ENCODE peak calls at places on chromosomes 5 and 9, in nine cellular contexts. One of them, this sample, is unnamed.

GRCh38 chr9:120375316-120375715 is 204.7 kb downstream of the CDK5RAP2 start:
- DNase-seq in suprapubic skin: peak
- DNase-seq in activated CD4-positive, alpha-beta T cell treated with anti-CD3 and anti-CD28 coated beads, Interleukin-2, amount 10 ng/mL, durations not matched to agents 7 days and 5 days: no peak
- DNase-seq in IMR-90: no peak
- DNase-seq in GM23248: no peak
- DNase-seq in neural progenitor cell: no peak
- DNase-seq in CD8-positive, alpha-beta memory T cell: no peak
- DNase-seq in T-helper 2 cell: no peak
- DNase-seq in RWPE1: no peak
- DNase-seq in this sample: no peak

GRCh38 chr9:101711330-101711941 is 27.0 kb downstream of the GRIN3A start:
- DNase-seq in suprapubic skin: no peak
- DNase-seq in activated CD4-positive, alpha-beta T cell treated with anti-CD3 and anti-CD28 coated beads, Interleukin-2, amount 10 ng/mL, durations not matched to agents 7 days and 5 days: peak
- DNase-seq in IMR-90: no peak
- DNase-seq in GM23248: peak
- DNase-seq in neural progenitor cell: peak
- DNase-seq in CD8-positive, alpha-beta memory T cell: peak
- DNase-seq in T-helper 2 cell: no peak
- DNase-seq in RWPE1: peak
- DNase-seq in this sample: peak

GRCh38 chr5:69360442-69360841 is 8.9 kb downstream of the AK6 start:
- DNase-seq in suprapubic skin: no peak
- DNase-seq in activated CD4-positive, alpha-beta T cell treated with anti-CD3 and anti-CD28 coated beads, Interleukin-2, amount 10 ng/mL, durations not matched to agents 7 days and 5 days: no peak
- DNase-seq in IMR-90: no peak
- DNase-seq in GM23248: no peak
- DNase-seq in neural progenitor cell: no peak
- DNase-seq in CD8-positive, alpha-beta memory T cell: no peak
- DNase-seq in T-helper 2 cell: no peak
- DNase-seq in RWPE1: no peak
- DNase-seq in this sample: no peak

GRCh38 chr5:127298623-127299022 is 8.0 kb downstream of the MEGF10 start:
- DNase-seq in suprapubic skin: no peak
- DNase-seq in activated CD4-positive, alpha-beta T cell treated with anti-CD3 and anti-CD28 coated beads, Interleukin-2, amount 10 ng/mL, durations not matched to agents 7 days and 5 days: no peak
- DNase-seq in IMR-90: no peak
- DNase-seq in GM23248: no peak
- DNase-seq in neural progenitor cell: peak
- DNase-seq in CD8-positive, alpha-beta memory T cell: no peak
- DNase-seq in T-helper 2 cell: no peak
- DNase-seq in RWPE1: no peak
- DNase-seq in this sample: no peak

GRCh38 chr5:119269061-119269579 is 86.7 kb upstream of the TNFAIP8 start:
- DNase-seq in suprapubic skin: no peak
- DNase-seq in activated CD4-positive, alpha-beta T cell treated with anti-CD3 and anti-CD28 coated beads, Interleukin-2, amount 10 ng/mL, durations not matched to agents 7 days and 5 days: peak
- DNase-seq in IMR-90: peak
- DNase-seq in GM23248: peak
- DNase-seq in neural progenitor cell: peak
- DNase-seq in CD8-positive, alpha-beta memory T cell: peak
- DNase-seq in T-helper 2 cell: no peak
- DNase-seq in RWPE1: peak
- DNase-seq in this sample: no peak

GRCh38 chr9:37242089-37242488 is 121.7 kb downstream of the ZCCHC7 start:
- DNase-seq in suprapubic skin: no peak
- DNase-seq in activated CD4-positive, alpha-beta T cell treated with anti-CD3 and anti-CD28 coated beads, Interleukin-2, amount 10 ng/mL, durations not matched to agents 7 days and 5 days: no peak
- DNase-seq in IMR-90: no peak
- DNase-seq in GM23248: no peak
- DNase-seq in neural progenitor cell: no peak
- DNase-seq in CD8-positive, alpha-beta memory T cell: no peak
- DNase-seq in T-helper 2 cell: no peak
- DNase-seq in RWPE1: no peak
- DNase-seq in this sample: no peak

GRCh38 chr5:179416906-179417470 is 71.7 kb upstream of the ADAMTS2 start:
- DNase-seq in suprapubic skin: peak
- DNase-seq in activated CD4-positive, alpha-beta T cell treated with anti-CD3 and anti-CD28 coated beads, Interleukin-2, amount 10 ng/mL, durations not matched to agents 7 days and 5 days: no peak
- DNase-seq in IMR-90: no peak
- DNase-seq in GM23248: no peak
- DNase-seq in neural progenitor cell: no peak
- DNase-seq in CD8-positive, alpha-beta memory T cell: no peak
- DNase-seq in T-helper 2 cell: no peak
- DNase-seq in RWPE1: no peak
- DNase-seq in this sample: no peak

GRCh38 chr9:94874316-94874715 is 147.8 kb downstream of the AOPEP start:
- DNase-seq in suprapubic skin: no peak
- DNase-seq in activated CD4-positive, alpha-beta T cell treated with anti-CD3 and anti-CD28 coated beads, Interleukin-2, amount 10 ng/mL, durations not matched to agents 7 days and 5 days: no peak
- DNase-seq in IMR-90: peak
- DNase-seq in GM23248: peak
- DNase-seq in neural progenitor cell: no peak
- DNase-seq in CD8-positive, alpha-beta memory T cell: no peak
- DNase-seq in T-helper 2 cell: no peak
- DNase-seq in RWPE1: no peak
- DNase-seq in this sample: no peak

GRCh38 chr5:154653418-154653763 is 101.8 kb upstream of the LARP1 start:
- DNase-seq in suprapubic skin: no peak
- DNase-seq in activated CD4-positive, alpha-beta T cell treated with anti-CD3 and anti-CD28 coated beads, Interleukin-2, amount 10 ng/mL, durations not matched to agents 7 days and 5 days: no peak
- DNase-seq in IMR-90: no peak
- DNase-seq in GM23248: no peak
- DNase-seq in neural progenitor cell: no peak
- DNase-seq in CD8-positive, alpha-beta memory T cell: no peak
- DNase-seq in T-helper 2 cell: no peak
- DNase-seq in RWPE1: no peak
- DNase-seq in this sample: no peak

GRCh38 chr9:98132806-98133631 is 14.0 kb upstream of the TRIM14 start:
- DNase-seq in suprapubic skin: peak
- DNase-seq in activated CD4-positive, alpha-beta T cell treated with anti-CD3 and anti-CD28 coated beads, Interleukin-2, amount 10 ng/mL, durations not matched to agents 7 days and 5 days: no peak
- DNase-seq in IMR-90: no peak
- DNase-seq in GM23248: no peak
- DNase-seq in neural progenitor cell: peak
- DNase-seq in CD8-positive, alpha-beta memory T cell: no peak
- DNase-seq in T-helper 2 cell: no peak
- DNase-seq in RWPE1: no peak
- DNase-seq in this sample: no peak

GRCh38 chr9:113581865-113582697 is 118.6 kb downstream of the RGS3 start:
- DNase-seq in suprapubic skin: no peak
- DNase-seq in activated CD4-positive, alpha-beta T cell treated with anti-CD3 and anti-CD28 coated beads, Interleukin-2, amount 10 ng/mL, durations not matched to agents 7 days and 5 days: peak
- DNase-seq in IMR-90: peak
- DNase-seq in GM23248: peak
- DNase-seq in neural progenitor cell: no peak
- DNase-seq in CD8-positive, alpha-beta memory T cell: peak
- DNase-seq in T-helper 2 cell: peak
- DNase-seq in RWPE1: no peak
- DNase-seq in this sample: no peak

GRCh38 chr9:21524099-21524830 is 42.2 kb upstream of the IFNE start:
- DNase-seq in suprapubic skin: no peak
- DNase-seq in activated CD4-positive, alpha-beta T cell treated with anti-CD3 and anti-CD28 coated beads, Interleukin-2, amount 10 ng/mL, durations not matched to agents 7 days and 5 days: no peak
- DNase-seq in IMR-90: no peak
- DNase-seq in GM23248: no peak
- DNase-seq in neural progenitor cell: no peak
- DNase-seq in CD8-positive, alpha-beta memory T cell: no peak
- DNase-seq in T-helper 2 cell: no peak
- DNase-seq in RWPE1: no peak
- DNase-seq in this sample: no peak

GRCh38 chr9:129733632-129733953 is 19.2 kb downstream of the PTGES start:
- DNase-seq in suprapubic skin: no peak
- DNase-seq in activated CD4-positive, alpha-beta T cell treated with anti-CD3 and anti-CD28 coated beads, Interleukin-2, amount 10 ng/mL, durations not matched to agents 7 days and 5 days: no peak
- DNase-seq in IMR-90: no peak
- DNase-seq in GM23248: no peak
- DNase-seq in neural progenitor cell: no peak
- DNase-seq in CD8-positive, alpha-beta memory T cell: no peak
- DNase-seq in T-helper 2 cell: no peak
- DNase-seq in RWPE1: no peak
- DNase-seq in this sample: no peak

GRCh38 chr9:116332090-116332489 is 178.5 kb downstream of the PAPPA start:
- DNase-seq in suprapubic skin: no peak
- DNase-seq in activated CD4-positive, alpha-beta T cell treated with anti-CD3 and anti-CD28 coated beads, Interleukin-2, amount 10 ng/mL, durations not matched to agents 7 days and 5 days: no peak
- DNase-seq in IMR-90: no peak
- DNase-seq in GM23248: no peak
- DNase-seq in neural progenitor cell: no peak
- DNase-seq in CD8-positive, alpha-beta memory T cell: no peak
- DNase-seq in T-helper 2 cell: no peak
- DNase-seq in RWPE1: no peak
- DNase-seq in this sample: no peak

This sample was measured in H1.